ENCODE peak calls at places on chromosomes 2 and 18, in six cellular contexts. E is GM23248; Q is brain microvascular endothelial cell; Y is osteocyte; R is activated CD4-positive, alpha-beta T cell treated with anti-CD3 and anti-CD28 coated beads, Interleukin-2, amount 50 U/mL, for 4 hours; A is stimulated activated effector memory CD8-positive, alpha-beta T cell treated with anti-CD3 and anti-CD28 coated beads, Interleukin-12 subunit alpha, Interleukin-12 subunit beta, amount 100 ng/mL, for 72 hours. Z is an unnamed sample.
A peak's percentile ranks its signal among the peaks of the same experiment; 100 is the strongest.

GRCh38 chr2:26636935-26637334 is 4.2 kb downstream of the CIB4 start:
- DNase-seq in E (no peak), Q (no peak), Y (no peak), R (no peak), A (no peak), Z (no peak)

GRCh38 chr2:205741256-205741978 is 59.1 kb downstream of the NRP2 start:
- DNase-seq in E (no peak), Q (no peak), Y (no peak), R (no peak), A (no peak), Z (no peak)

GRCh38 chr18:36187138-36187825 is at the start of gene MOCOS:
- DNase-seq in E (peak; percentile 87), Q (peak; percentile 42), Y (peak; percentile 92), R (no peak), A (peak; percentile 74), Z (peak; percentile 66)

GRCh38 chr18:63293930-63294329 is 25.6 kb downstream of the BCL2 start:
- DNase-seq in E (no peak), Q (no peak), Y (no peak), R (no peak), A (no peak), Z (no peak)

GRCh38 chr2:116988303-116988702 is 826.2 kb upstream of the DDX18 start:
- DNase-seq in E (no peak), Q (no peak), Y (no peak), R (no peak), A (no peak), Z (no peak)

GRCh38 chr2:179751184-179751809 is 110.1 kb downstream of the ZNF385B start:
- DNase-seq in E (peak; percentile 57), Q (no peak), Y (no peak), R (no peak), A (no peak), Z (peak; percentile 23)

GRCh38 chr2:238274152-238274865 is 14.1 kb downstream of the PER2 start:
- DNase-seq in E (no peak), Q (no peak), Y (no peak), R (no peak), A (no peak), Z (no peak)

GRCh38 chr2:169012812-169013627 is 18.1 kb downstream of the ABCB11 start:
- DNase-seq in E (no peak), Q (no peak), Y (no peak), R (no peak), A (no peak), Z (peak; percentile 4)

GRCh38 chr2:86520153-86520552 is 43.1 kb downstream of the CHMP3 start:
- DNase-seq in E (no peak), Q (no peak), Y (no peak), R (no peak), A (no peak), Z (no peak)

GRCh38 chr2:219001577-219002394 is 8.6 kb upstream of the CRYBA2 start:
- DNase-seq in E (no peak), Q (no peak), Y (no peak), R (peak; percentile 53), A (no peak), Z (no peak)

GRCh38 chr2:11288431-11288830 is 56.0 kb downstream of the ROCK2 start:
- DNase-seq in E (no peak), Q (no peak), Y (no peak), R (no peak), A (no peak), Z (no peak)

GRCh38 chr2:119025762-119026351 is 83.9 kb downstream of the MARCO start:
- DNase-seq in E (no peak), Q (no peak), Y (no peak), R (no peak), A (no peak), Z (no peak)

GRCh38 chr18:7370812-7371211 is 139.9 kb downstream of the LRRC30 start:
- DNase-seq in E (no peak), Q (no peak), Y (no peak), R (no peak), A (no peak), Z (no peak)

GRCh38 chr18:68438983-68439382 is 275.9 kb downstream of the TMX3 start:
- DNase-seq in E (peak; percentile 91), Q (no peak), Y (no peak), R (no peak), A (no peak), Z (peak; percentile 76)

GRCh38 chr2:180443896-180444295 is 436.8 kb upstream of the CWC22 start:
- DNase-seq in E (peak; percentile 27), Q (no peak), Y (no peak), R (no peak), A (no peak), Z (no peak)

GRCh38 chr2:216017365-216017764 is 4.0 kb upstream of the MREG start:
- DNase-seq in E (peak; percentile 51), Q (no peak), Y (no peak), R (peak; percentile 14), A (peak; percentile 71), Z (peak; percentile 95)

GRCh38 chr2:20378891-20379519 is 28.4 kb upstream of the PUM2 start:
- DNase-seq in E (peak; percentile 94), Q (peak; percentile 67), Y (peak; percentile 93), R (no peak), A (no peak), Z (peak; percentile 86)

GRCh38 chr18:62069556-62069955 is 117.3 kb downstream of the PIGN start:
- DNase-seq in E (no peak), Q (no peak), Y (no peak), R (no peak), A (no peak), Z (no peak)

GRCh38 chr2:219038600-219038999 is 2.7 kb downstream of the CFAP65 start:
- DNase-seq in E (no peak), Q (no peak), Y (no peak), R (no peak), A (no peak), Z (no peak)

GRCh38 chr2:36376319-36376765 is 20.8 kb downstream of the CRIM1 start:
- DNase-seq in E (peak; percentile 50), Q (no peak), Y (no peak), R (no peak), A (no peak), Z (peak; percentile 56)

GRCh38 chr18:4119127-4119648 is 335.9 kb downstream of the DLGAP1 start:
- DNase-seq in E (no peak), Q (no peak), Y (no peak), R (no peak), A (no peak), Z (no peak)

GRCh38 chr18:50559750-50560680 is at the start of gene MAPK4:
- DNase-seq in E (peak; percentile 41), Q (no peak), Y (no peak), R (no peak), A (no peak), Z (peak; percentile 2)

GRCh38 chr2:99809259-99809900 is 319.6 kb upstream of the REV1 start:
- DNase-seq in E (no peak), Q (no peak), Y (no peak), R (no peak), A (no peak), Z (no peak)

GRCh38 chr2:60496976-60497375 is 56.5 kb downstream of the BCL11A start:
- DNase-seq in E (no peak), Q (no peak), Y (no peak), R (no peak), A (no peak), Z (no peak)

Z was measured in RPMI7951.